ENCODE peak calls at places on chromosomes 3 and 15, in four cellular contexts. One of them, this sample, is unnamed.

GRCh38 chr15:39599871-39600270 is 19.0 kb downstream of the THBS1 start:
- DNase-seq in NCI-H510A treated with DMSO at 0.1 percent for 48 hours: no peak
- DNase-seq in fibroblast of the aortic adventitia: peak; percentile 22
- DNase-seq in tibial artery: no peak
- DNase-seq in this sample: peak; percentile 62

GRCh38 chr3:174498638-174499037 is 360.5 kb upstream of the NAALADL2 start:
- DNase-seq in NCI-H510A treated with DMSO at 0.1 percent for 48 hours: no peak
- DNase-seq in fibroblast of the aortic adventitia: peak; percentile 27
- DNase-seq in tibial artery: no peak
- DNase-seq in this sample: peak; percentile 34

GRCh38 chr3:128320551-128321340 is 145.9 kb downstream of the DNAJB8 start:
- DNase-seq in NCI-H510A treated with DMSO at 0.1 percent for 48 hours: no peak
- DNase-seq in fibroblast of the aortic adventitia: no peak
- DNase-seq in tibial artery: no peak
- DNase-seq in this sample: no peak

GRCh38 chr3:69770976-69771634 is 31.8 kb downstream of the MITF start:
- DNase-seq in NCI-H510A treated with DMSO at 0.1 percent for 48 hours: no peak
- DNase-seq in fibroblast of the aortic adventitia: no peak
- DNase-seq in tibial artery: no peak
- DNase-seq in this sample: peak; percentile 45

GRCh38 chr3:159804726-159805410 is 183.8 kb upstream of the IL12A start:
- DNase-seq in NCI-H510A treated with DMSO at 0.1 percent for 48 hours: peak; percentile 72
- DNase-seq in fibroblast of the aortic adventitia: peak; percentile 92
- DNase-seq in tibial artery: peak; percentile 73
- DNase-seq in this sample: peak; percentile 94

GRCh38 chr3:178989821-178990220 is 81.8 kb downstream of the ZMAT3 start:
- DNase-seq in NCI-H510A treated with DMSO at 0.1 percent for 48 hours: no peak
- DNase-seq in fibroblast of the aortic adventitia: no peak
- DNase-seq in tibial artery: no peak
- DNase-seq in this sample: no peak

GRCh38 chr3:172085557-172085895 is 46.1 kb downstream of the FNDC3B start:
- DNase-seq in NCI-H510A treated with DMSO at 0.1 percent for 48 hours: no peak
- DNase-seq in fibroblast of the aortic adventitia: no peak
- DNase-seq in tibial artery: no peak
- DNase-seq in this sample: no peak

GRCh38 chr3:4633078-4634004 is 140.2 kb downstream of the ITPR1 start:
- DNase-seq in NCI-H510A treated with DMSO at 0.1 percent for 48 hours: peak; percentile 18
- DNase-seq in fibroblast of the aortic adventitia: peak; percentile 80
- DNase-seq in tibial artery: no peak
- DNase-seq in this sample: peak; percentile 74

GRCh38 chr15:95624616-95625361 is 705.7 kb upstream of the NR2F2 start:
- DNase-seq in NCI-H510A treated with DMSO at 0.1 percent for 48 hours: no peak
- DNase-seq in fibroblast of the aortic adventitia: no peak
- DNase-seq in tibial artery: no peak
- DNase-seq in this sample: no peak

GRCh38 chr3:99960941-99961340 is 143.3 kb downstream of the CMSS1 start:
- DNase-seq in NCI-H510A treated with DMSO at 0.1 percent for 48 hours: no peak
- DNase-seq in fibroblast of the aortic adventitia: peak; percentile 45
- DNase-seq in tibial artery: no peak
- DNase-seq in this sample: peak; percentile 24

GRCh38 chr15:51737538-51738305 is at the start of gene LYSMD2:
- DNase-seq in NCI-H510A treated with DMSO at 0.1 percent for 48 hours: peak; percentile 38
- DNase-seq in fibroblast of the aortic adventitia: no peak
- DNase-seq in tibial artery: peak; percentile 79
- DNase-seq in this sample: peak; percentile 72

GRCh38 chr3:143428351-143428750 is 308.8 kb downstream of the CHST2 start:
- DNase-seq in NCI-H510A treated with DMSO at 0.1 percent for 48 hours: no peak
- DNase-seq in fibroblast of the aortic adventitia: no peak
- DNase-seq in tibial artery: no peak
- DNase-seq in this sample: no peak

GRCh38 chr15:62758126-62758951 is 284.2 kb upstream of the TPM1 start:
- DNase-seq in NCI-H510A treated with DMSO at 0.1 percent for 48 hours: no peak
- DNase-seq in fibroblast of the aortic adventitia: peak; percentile 98
- DNase-seq in tibial artery: peak; percentile 79
- DNase-seq in this sample: peak; percentile 96

This sample was measured in GM23248.